ENCODE peak calls at places on chromosomes 16 and 17, in ten cellular contexts. P is Karpas-422; K is heart left ventricle; V is PC-9; M is pancreas; H is sigmoid colon; U is esophagus squamous epithelium; D is left lung; W is body of pancreas; S is naive thymus-derived CD4-positive, alpha-beta T cell. L is an unnamed sample.

GRCh38 chr16:67283826-67284555 is 4.7 kb downstream of the PLEKHG4 start:
- DNase-seq in K (no peak), M (no peak), H (no peak), P (peak; percentile 58), D (no peak), V (no peak), U (no peak), W (no peak), S (no peak), L (peak; percentile 72)

GRCh38 chr17:13671771-13672170 is 70.0 kb upstream of the HS3ST3A1 start:
- DNase-seq in P (no peak), D (no peak), W (no peak), V (no peak), K (no peak), S (no peak), U (no peak), M (no peak), H (no peak), L (no peak)

GRCh38 chr17:4444782-4445473 is 11.2 kb downstream of the SPNS3 start:
- DNase-seq in D (peak; percentile 65), H (no peak), V (peak; percentile 90), K (peak; percentile 79), W (peak; percentile 94), P (no peak), U (no peak), S (no peak), M (peak; percentile 88), L (no peak)

GRCh38 chr17:28916302-28916934 is 13.5 kb upstream of the DHRS13 start:
- DNase-seq in U (no peak), D (no peak), P (peak; percentile 73), W (peak; percentile 71), V (peak; percentile 16), H (no peak), S (peak; percentile 50), M (no peak), K (no peak), L (no peak)

GRCh38 chr17:81113158-81113724 is 52.1 kb upstream of the PVALEF start:
- DNase-seq in S (no peak), W (peak; percentile 38), M (no peak), P (no peak), V (no peak), K (no peak), H (no peak), U (no peak), D (no peak), L (no peak)

GRCh38 chr16:58187092-58187491 is 10.8 kb downstream of the CSNK2A2 start:
- DNase-seq in W (no peak), D (no peak), P (no peak), S (no peak), H (no peak), U (no peak), M (no peak), V (no peak), K (no peak), L (no peak)

GRCh38 chr16:50276128-50276444 is 9.7 kb downstream of the ADCY7 start:
- DNase-seq in W (no peak), U (no peak), D (no peak), H (no peak), S (no peak), P (no peak), K (no peak), M (peak; percentile 48), V (no peak), L (peak; percentile 40)

GRCh38 chr17:55561973-55562495 is 50.8 kb upstream of the SMIM36 start:
- DNase-seq in W (no peak), S (no peak), K (no peak), H (no peak), M (no peak), P (no peak), V (no peak), D (no peak), U (no peak), L (no peak)

GRCh38 chr17:5877948-5878347 is 192.2 kb upstream of the WSCD1 start:
- DNase-seq in H (no peak), K (peak; percentile 53), W (peak; percentile 12), V (no peak), D (no peak), P (no peak), S (no peak), U (no peak), M (peak; percentile 62), L (no peak)

GRCh38 chr17:76166168-76166567 is 25.1 kb upstream of the FOXJ1 start:
- DNase-seq in W (no peak), S (no peak), H (no peak), U (no peak), V (no peak), K (no peak), D (no peak), M (no peak), P (no peak), L (no peak)

GRCh38 chr16:11258553-11259287 is 2.7 kb upstream of the SOCS1 start:
- DNase-seq in M (no peak), H (peak; percentile 72), V (no peak), D (no peak), W (peak; percentile 81), U (no peak), P (no peak), K (peak; percentile 52), S (peak; percentile 72), L (peak; percentile 65)

GRCh38 chr16:81465375-81465943 is 20.9 kb downstream of the CMIP start:
- DNase-seq in W (peak; percentile 79), M (no peak), D (no peak), K (no peak), V (no peak), H (no peak), S (no peak), U (no peak), P (no peak), L (no peak)
- H3K4me1 ChIP-seq in W (peaks cover 46% of the 10 kb centered on the region), M (peaks cover 12% of the 10 kb centered on the region), D (peaks cover 90% of the 10 kb centered on the region), K (no peaks in the 10 kb centered on the region), V (no peaks in the 10 kb centered on the region), H (no peaks in the 10 kb centered on the region), S (peaks cover 22% of the 10 kb centered on the region), U (peaks cover 74% of the 10 kb centered on the region), P (peaks cover 16% of the 10 kb centered on the region), L (no peaks in the 10 kb centered on the region)

DNA sequence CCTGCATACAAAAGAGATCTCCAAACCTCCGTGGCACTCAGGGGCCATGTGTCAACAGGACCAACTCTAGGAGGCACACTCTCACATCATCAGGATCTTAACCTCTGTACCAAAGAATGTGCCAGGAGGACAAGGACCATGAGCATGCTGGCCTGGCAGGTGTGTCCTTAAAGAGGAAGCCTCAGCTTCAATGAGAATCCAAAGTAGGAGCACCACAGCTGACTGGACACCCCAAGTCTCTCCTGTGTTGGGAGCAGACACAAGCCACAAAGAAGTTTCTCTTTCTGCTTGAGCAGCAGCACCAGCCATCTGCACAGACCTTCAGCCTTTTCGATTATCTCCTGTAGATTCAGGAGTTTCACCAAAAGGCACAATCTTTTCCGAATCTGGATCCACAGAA is 1734.5 kb downstream of the TP53TG3F start:
- DNase-seq in P (no peak), K (no peak), W (no peak), H (no peak), M (no peak), D (no peak), U (no peak), V (no peak), S (no peak), L (no peak)
- H3K9me3 ChIP-seq in P (peaks cover 23% of the 10 kb centered on the region), K (no peaks in the 10 kb centered on the region), W (no peaks in the 10 kb centered on the region), H (no peaks in the 10 kb centered on the region), M (no peaks in the 10 kb centered on the region), D (peaks cover 40% of the 10 kb centered on the region), U (no peaks in the 10 kb centered on the region), V (no peaks in the 10 kb centered on the region), S (peaks cover 52% of the 10 kb centered on the region), L (no peaks in the 10 kb centered on the region)

GRCh38 chr17:27382025-27382424 is 74.2 kb upstream of the KSR1 start:
- DNase-seq in V (no peak), M (no peak), W (no peak), D (no peak), P (no peak), S (no peak), K (no peak), H (no peak), U (no peak), L (no peak)

GRCh38 chr17:27378482-27379200 is 77.6 kb upstream of the KSR1 start:
- DNase-seq in W (no peak), K (no peak), S (no peak), D (no peak), V (no peak), M (no peak), U (no peak), P (no peak), H (peak; percentile 70), L (peak; percentile 6)

GRCh38 chr17:27380551-27380950 is 75.7 kb upstream of the KSR1 start:
- DNase-seq in V (no peak), S (no peak), P (no peak), D (no peak), H (no peak), K (no peak), M (no peak), W (no peak), U (no peak), L (no peak)

GRCh38 chr17:27381007-27381501 is 75.2 kb upstream of the KSR1 start:
- DNase-seq in V (peak; percentile 52), S (peak; percentile 57), D (peak; percentile 52), U (no peak), P (peak; percentile 95), K (peak; percentile 74), W (peak; percentile 69), M (peak; percentile 73), H (peak; percentile 68), L (peak; percentile 83)

GRCh38 chr17:27379863-27380533 is 76.2 kb upstream of the KSR1 start:
- DNase-seq in K (peak; percentile 82), D (peak; percentile 78), W (peak; percentile 76), H (peak; percentile 85), M (peak; percentile 82), U (no peak), P (no peak), S (no peak), V (peak; percentile 71), L (peak; percentile 89)
- H3K4me3 ChIP-seq in K (peak overlapping the region; percentile 34), D (no peak overlapping the region), W (no peak overlapping the region), H (peak overlapping the region; percentile 22), M (no peak overlapping the region), U (peak overlapping the region; percentile 25), P (no peak overlapping the region), S (no peak overlapping the region), V (peak overlapping the region; percentile 33), L (no peak overlapping the region)

DNA sequence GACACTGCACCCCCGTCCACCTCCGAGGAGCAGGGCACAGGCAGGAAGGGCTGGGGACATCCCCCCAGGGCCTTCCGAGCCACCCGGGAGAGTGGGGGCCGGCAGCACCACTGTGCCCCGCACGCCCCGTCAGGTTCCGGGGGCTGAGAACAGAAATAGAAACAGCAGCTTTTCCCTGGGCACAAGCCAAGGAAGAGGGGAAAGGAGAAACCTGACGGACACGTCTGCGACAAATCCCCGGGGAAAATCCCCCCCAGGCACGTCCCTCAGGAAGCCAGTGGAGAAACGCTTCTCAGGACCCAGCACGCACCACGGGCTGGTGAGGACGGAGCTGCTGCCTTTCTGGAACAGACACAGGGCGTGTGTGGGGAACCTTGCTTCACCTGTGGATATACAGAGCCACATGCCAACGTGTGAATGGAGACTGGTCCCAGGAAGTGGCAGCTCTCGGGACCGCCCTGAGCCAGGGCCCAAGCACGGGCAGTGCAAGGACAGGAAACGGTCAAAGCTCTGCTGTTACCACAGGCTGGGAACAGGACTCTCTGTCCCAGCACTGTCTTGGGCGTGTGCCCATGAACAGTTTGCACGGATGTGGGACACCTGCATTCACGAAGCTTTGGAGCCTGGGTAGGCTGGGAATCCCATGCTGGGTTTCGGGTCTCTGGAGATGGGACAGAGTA is 1.2 kb upstream of the TMEM204 start:
- DNase-seq in K (peak; percentile 58), S (no peak), H (peak; percentile 96), V (no peak), W (peak; percentile 52), P (no peak), U (no peak), D (no peak), M (no peak), L (no peak)
- H3K4me1 ChIP-seq in K (peaks cover 60% of the 10 kb centered on the region), S (peaks cover 38% of the 10 kb centered on the region), H (no peaks in the 10 kb centered on the region), V (no peaks in the 10 kb centered on the region), W (peaks cover 19% of the 10 kb centered on the region), P (no peaks in the 10 kb centered on the region), U (peaks cover 78% of the 10 kb centered on the region), D (peaks cover 40% of the 10 kb centered on the region), M (peaks cover 8% of the 10 kb centered on the region), L (no peaks in the 10 kb centered on the region)